ENCODE peak calls at places on chromosomes 6 and 20, in six cellular contexts. C is thyroid gland, T is upper lobe of left lung, P is transverse colon, O is breast epithelium, K is heart left ventricle. R is an unnamed sample.

GRCh38 chr20:17845701-17846475 is 122.7 kb downstream of the SNX5 start:
- DNase-seq in T (peak), O (no peak), K (no peak), C (no peak), P (peak), R (no peak)

GRCh38 chr6:130559166-130559565 is 193.3 kb downstream of the TMEM200A start:
- DNase-seq in P (no peak), K (no peak), T (no peak), O (no peak), C (no peak), R (no peak)

GRCh38 chr6:33621396-33622388 is 570 bp downstream of the ITPR3 start:
- DNase-seq in T (peak), O (no peak), C (peak), P (peak), K (peak), R (peak)

GRCh38 chr20:46349742-46350056 is 41.4 kb upstream of the CDH22 start:
- DNase-seq in P (no peak), T (no peak), K (no peak), O (no peak), C (peak), R (no peak)

GRCh38 chr20:13422637-13423036 is 201.6 kb downstream of the ISM1 start:
- DNase-seq in T (no peak), O (no peak), P (no peak), C (no peak), K (no peak), R (no peak)

GRCh38 chr6:82492134-82492533 is 128.5 kb downstream of the TPBG start:
- DNase-seq in P (no peak), K (no peak), O (no peak), T (no peak), C (no peak), R (no peak)

GRCh38 chr6:136333824-136334464 is 44.3 kb upstream of the BCLAF1 start:
- DNase-seq in T (no peak), O (no peak), P (no peak), C (no peak), K (no peak), R (no peak)

GRCh38 chr6:89081129-89081422 is 525 bp downstream of the PNRC1 start:
- DNase-seq in P (no peak), K (no peak), O (no peak), C (no peak), T (no peak), R (peak)

GRCh38 chr20:20624914-20625313 is 87.5 kb downstream of the RALGAPA2 start:
- DNase-seq in O (no peak), C (no peak), T (no peak), K (no peak), P (no peak), R (no peak)

GRCh38 chr6:167291623-167292300 is 647 bp downstream of the UNC93A start:
- DNase-seq in K (no peak), T (no peak), O (no peak), C (no peak), P (no peak), R (no peak)

GRCh38 chr6:2116496-2116895 is 128.9 kb downstream of the GMDS start:
- DNase-seq in O (no peak), K (no peak), T (no peak), P (no peak), C (no peak), R (no peak)

GRCh38 chr6:75280131-75280855 is 4.3 kb downstream of the TMEM30A start:
- DNase-seq in C (no peak), K (no peak), O (no peak), T (no peak), P (no peak), R (no peak)

GRCh38 chr6:75349262-75349984 is 64.8 kb upstream of the TMEM30A start:
- DNase-seq in O (no peak), T (peak), P (no peak), K (peak), C (peak), R (peak)

GRCh38 chr20:61168605-61169004 is 83.5 kb upstream of the CDH4 start:
- DNase-seq in C (no peak), O (no peak), K (no peak), T (no peak), P (no peak), R (no peak)

GRCh38 chr6:22025468-22026159 is 271.2 kb downstream of the PRL start:
- DNase-seq in T (no peak), K (no peak), P (no peak), C (no peak), O (no peak), R (no peak)

GRCh38 chr6:158653577-158654354 is 3.9 kb downstream of the SYTL3 start:
- DNase-seq in T (peak), K (no peak), O (peak), P (peak), C (no peak), R (peak)

GRCh38 chr20:45373353-45374100 is 4.6 kb downstream of the TP53TG5 start:
- DNase-seq in O (peak), P (peak), T (peak), C (peak), K (peak), R (peak)

GRCh38 chr6:8707956-8708772 is 272.8 kb upstream of the SLC35B3 start:
- DNase-seq in C (peak), O (peak), P (peak), T (peak), K (no peak), R (peak)

GRCh38 chr6:34154668-34155447 is 9.0 kb upstream of the GRM4 start:
- DNase-seq in K (peak), T (peak), O (no peak), C (peak), P (peak), R (peak)

GRCh38 chr20:51050636-51051035 is 27.7 kb upstream of the KCNG1 start:
- DNase-seq in C (no peak), T (no peak), O (no peak), P (no peak), K (no peak), R (no peak)

GRCh38 chr6:105896052-105896820 is 189.9 kb upstream of the PRDM1 start:
- DNase-seq in P (peak), K (no peak), O (no peak), T (no peak), C (no peak), R (no peak)

GRCh38 chr6:156060013-156060412 is 604.4 kb upstream of the NOX3 start:
- DNase-seq in K (no peak), O (no peak), C (no peak), T (no peak), P (no peak), R (no peak)

GRCh38 chr6:136763255-136763654 is 29.0 kb downstream of the MAP3K5 start:
- DNase-seq in O (no peak), K (no peak), T (no peak), C (no peak), P (no peak), R (no peak)

GRCh38 chr6:34247481-34248197 is 1.2 kb downstream of the SMIM29 start:
- DNase-seq in P (no peak), K (no peak), O (no peak), C (no peak), T (no peak), R (no peak)

GRCh38 chr6:156780117-156780641 is 3.0 kb downstream of the ARID1B start:
- DNase-seq in O (peak), C (peak), K (peak), P (peak), T (peak), R (peak)

GRCh38 chr6:144110210-144110609 is 14.8 kb upstream of the SF3B5 start:
- DNase-seq in C (peak), K (no peak), O (no peak), T (peak), P (no peak), R (no peak)
- H3K4me3 ChIP-seq in C (no peak), K (no peak), O (no peak), T (no peak), P (no peak), R (no peak)

GRCh38 chr6:19669206-19669605 is 168.0 kb upstream of the ID4 start:
- DNase-seq in O (no peak), C (no peak), K (no peak), P (no peak), T (no peak), R (no peak)
- H3K27ac ChIP-seq in O (no peak), C (no peak), K (no peak), P (no peak), T (no peak), R (no peak)

GRCh38 chr20:63977392-63978276 is 1.8 kb downstream of the SAMD10 start:
- DNase-seq in K (peak), T (no peak), C (no peak), O (no peak), P (no peak), R (no peak)
- TF ChIP-seq POLR2A in K (no peak), T (no peak), C (no peak), O (no peak), P (no peak), R (no peak)

GRCh38 chr20:32034581-32035397 is 17.3 kb upstream of the HCK start:
- DNase-seq in O (no peak), T (peak), C (no peak), P (no peak), K (no peak), R (no peak)

GRCh38 chr20:32027653-32028052 is 17.4 kb downstream of the CCM2L start:
- DNase-seq in P (no peak), K (no peak), O (no peak), T (no peak), C (no peak), R (no peak)

GRCh38 chr20:32029561-32029960 is 19.3 kb downstream of the CCM2L start:
- DNase-seq in O (no peak), K (no peak), T (no peak), P (no peak), C (no peak), R (no peak)

GRCh38 chr20:32028647-32029372 is 18.6 kb downstream of the CCM2L start:
- DNase-seq in P (no peak), O (no peak), C (no peak), K (no peak), T (no peak), R (no peak)

DNA sequence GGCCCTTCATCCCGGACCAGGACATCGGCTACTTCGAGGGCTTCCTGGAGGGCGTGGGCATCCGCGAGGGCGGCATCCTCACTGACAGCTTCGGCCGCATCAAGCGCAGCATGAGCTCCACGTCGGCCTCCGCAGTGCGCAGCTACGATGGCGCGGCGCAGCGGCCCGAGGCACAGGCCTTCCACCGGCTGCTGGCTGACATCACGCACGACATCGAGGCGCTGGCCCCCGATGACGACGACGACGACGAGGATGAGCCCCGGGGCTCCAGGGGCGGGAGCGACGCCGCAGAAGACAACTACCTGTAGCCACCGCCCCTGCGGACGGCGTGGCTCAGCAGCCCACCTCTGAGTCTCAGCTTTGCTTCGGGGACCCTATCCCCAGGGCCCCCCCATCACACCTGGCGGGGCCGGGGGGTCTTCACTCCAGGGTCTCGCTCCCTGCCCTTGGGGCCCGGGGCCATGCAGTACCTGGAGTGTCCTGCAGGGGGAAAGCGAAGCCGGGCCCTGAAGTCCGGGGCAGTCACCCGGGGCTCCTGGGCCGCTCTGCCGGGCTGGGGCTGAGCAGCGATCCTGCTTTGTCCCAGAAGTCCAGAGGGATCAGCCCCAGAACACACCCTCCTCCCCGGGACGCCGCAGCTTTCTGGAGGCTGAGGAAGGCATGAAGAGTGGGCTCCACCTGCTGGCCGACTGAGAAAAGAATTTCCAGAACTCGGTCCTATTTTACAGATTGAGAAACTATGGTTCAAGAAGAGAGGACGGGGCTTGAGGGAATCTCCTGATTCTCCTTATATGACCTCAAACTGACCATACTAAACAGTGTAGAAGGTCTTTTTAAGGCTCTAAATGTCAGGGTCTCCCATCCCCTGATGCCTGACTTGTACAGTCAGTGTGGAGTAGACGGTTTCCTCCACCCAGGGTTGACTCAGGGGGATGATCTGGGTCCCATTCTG is 20.8 kb upstream of the HCK start:
- DNase-seq in K (peak), O (peak), T (peak), P (peak), C (peak), R (peak)
- H3K4me3 ChIP-seq in K (peak), O (peak), T (peak), P (no peak), C (no peak), R (no peak)

GRCh38 chr6:148590881-148591280 is 155.9 kb upstream of the UST start:
- DNase-seq in P (no peak), C (no peak), T (no peak), O (no peak), K (no peak), R (no peak)

GRCh38 chr6:148591656-148592055 is 155.2 kb upstream of the UST start:
- DNase-seq in P (no peak), C (no peak), T (no peak), K (no peak), O (no peak), R (no peak)

GRCh38 chr6:148595550-148595949 is 151.3 kb upstream of the UST start:
- DNase-seq in O (no peak), P (no peak), C (no peak), T (no peak), K (no peak), R (no peak)

GRCh38 chr6:148593813-148594170 is 153.0 kb upstream of the UST start:
- DNase-seq in P (no peak), K (no peak), O (no peak), T (no peak), C (no peak), R (peak)

DNA sequence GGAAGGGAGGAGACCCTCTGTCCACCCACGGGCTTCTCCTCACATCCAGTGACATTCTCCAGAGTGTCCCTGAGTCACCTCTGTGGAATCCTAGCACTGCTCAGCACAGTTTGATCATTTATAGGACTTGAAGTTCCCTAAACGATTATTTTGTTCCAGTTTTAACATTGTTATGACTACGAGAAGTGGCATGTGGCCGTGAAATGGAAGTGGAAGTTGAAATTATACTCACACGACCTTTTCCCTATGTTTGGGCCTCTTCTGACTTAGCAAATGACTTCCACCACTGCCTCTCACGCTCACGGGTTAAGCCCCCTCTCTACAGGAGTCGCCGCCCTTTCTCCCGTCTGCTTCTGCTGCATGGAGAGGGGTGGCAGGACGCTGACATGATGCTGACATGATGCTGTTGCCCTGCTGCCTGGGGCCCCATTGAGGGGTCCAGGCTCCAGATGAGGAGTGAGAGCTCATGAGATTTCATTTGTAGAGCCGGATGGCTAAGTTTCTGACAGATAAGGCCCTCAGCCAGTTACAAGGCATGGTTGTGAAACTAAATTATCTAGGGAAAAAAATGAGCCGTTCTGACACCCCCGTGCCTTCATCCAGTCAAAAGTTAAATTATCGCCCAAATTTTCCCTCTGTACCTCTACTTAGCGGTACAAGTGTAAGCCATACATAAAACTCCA is 153.6 kb upstream of the UST start:
- DNase-seq in C (no peak), P (no peak), O (no peak), K (no peak), T (no peak), R (no peak)
- H3K27ac ChIP-seq in C (peak), P (peak), O (peak), K (peak), T (peak), R (no peak)

GRCh38 chr20:43514062-43514971 is 6.8 kb downstream of the L3MBTL1 start:
- DNase-seq in K (peak), T (peak), O (peak), C (peak), P (peak), R (peak)
- TF ChIP-seq POLR2A in K (no peak), T (no peak), O (no peak), C (peak), P (peak), R (peak)

DNA sequence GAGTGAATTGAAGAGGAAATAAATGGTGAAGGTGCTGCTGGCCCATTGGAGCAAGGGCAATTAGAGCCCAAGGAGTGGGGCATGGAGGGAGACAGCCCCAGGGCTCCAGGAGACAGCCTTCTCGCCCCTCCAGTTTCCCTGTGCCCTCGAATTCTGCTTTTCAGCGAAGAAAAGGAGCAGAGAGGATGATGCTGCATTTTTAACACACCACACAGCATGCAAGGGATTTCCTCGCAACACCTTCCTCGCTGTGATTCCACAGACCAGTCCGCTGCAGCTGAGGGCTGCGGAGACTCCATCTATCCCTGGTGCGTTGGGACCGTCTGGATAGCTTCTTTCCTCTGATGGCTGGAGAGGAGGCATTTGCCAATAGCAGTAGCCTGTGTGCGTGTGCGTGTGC is 41.7 kb downstream of the PTCHD4 start:
- DNase-seq in C (no peak), P (no peak), K (no peak), O (no peak), T (no peak), R (no peak)
- H3K4me3 ChIP-seq in C (no peak), P (no peak), K (peak), O (peak), T (no peak), R (no peak)

GRCh38 chr6:12610862-12611261 is 105.7 kb upstream of the PHACTR1 start:
- DNase-seq in O (no peak), P (no peak), T (no peak), C (no peak), K (no peak), R (no peak)

GRCh38 chr6:12606616-12607015 is 110.0 kb upstream of the PHACTR1 start:
- DNase-seq in C (no peak), P (no peak), K (no peak), O (no peak), T (no peak), R (no peak)

GRCh38 chr6:12608874-12609273 is 107.7 kb upstream of the PHACTR1 start:
- DNase-seq in O (no peak), K (no peak), C (no peak), P (no peak), T (no peak), R (no peak)

GRCh38 chr6:12605888-12606345 is 110.7 kb upstream of the PHACTR1 start:
- DNase-seq in T (peak), O (peak), C (peak), K (peak), P (peak), R (peak)

DNA sequence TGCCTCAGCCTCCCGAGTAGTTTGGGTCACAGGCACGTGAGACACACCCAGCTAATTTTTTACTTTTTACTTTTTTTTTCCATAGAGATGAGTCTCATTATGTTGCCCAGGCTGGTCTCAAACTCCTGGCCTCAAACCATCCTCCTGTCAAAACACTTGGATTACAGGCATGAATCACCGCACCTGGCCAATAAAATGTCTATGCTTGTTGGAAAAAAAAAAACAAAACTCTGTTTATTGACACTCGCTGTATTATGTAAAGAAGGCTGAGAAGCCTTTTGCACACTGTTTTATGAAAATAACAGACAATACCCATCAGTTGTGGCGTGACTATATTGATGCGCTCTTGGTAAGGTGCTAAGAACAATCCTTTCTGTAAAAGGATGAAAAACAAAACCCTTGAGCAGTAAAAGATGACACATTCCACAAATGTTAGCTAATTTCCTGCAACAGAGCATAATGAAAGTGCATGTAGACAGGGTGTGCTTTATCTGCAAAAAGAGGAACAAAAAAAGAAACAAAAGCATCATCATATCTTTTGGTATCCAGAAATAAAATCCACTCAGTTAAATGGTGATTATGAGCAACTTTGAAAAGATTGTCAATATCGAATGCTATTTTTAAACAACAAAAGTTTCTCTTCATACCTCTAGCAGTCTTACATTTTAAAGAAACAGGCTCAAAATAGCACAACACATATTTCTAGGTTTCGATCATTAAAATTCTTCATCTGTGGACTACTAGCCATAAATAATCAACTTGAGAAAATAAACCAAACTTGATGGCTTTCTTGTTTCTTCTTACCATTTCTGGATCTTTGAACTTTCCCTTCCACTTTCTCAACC is 108.3 kb upstream of the PHACTR1 start:
- DNase-seq in T (no peak), C (no peak), K (no peak), P (no peak), O (no peak), R (no peak)
- H3K27ac ChIP-seq in T (peak), C (no peak), K (no peak), P (no peak), O (no peak), R (no peak)

GRCh38 chr6:32442243-32442667 is 2.6 kb downstream of the HLA-DRA start:
- DNase-seq in O (no peak), T (no peak), C (no peak), P (no peak), K (no peak), R (no peak)
- TF ChIP-seq POLR2A in O (no peak), T (no peak), C (no peak), P (no peak), K (no peak), R (no peak)